ENCODE peak calls at places on chromosomes 7 and 10, in five cellular contexts. E is NCI-H1092, K is NCI-H1105, C is GM04503, V is heart left ventricle. G is an unnamed sample.
A peak's percentile ranks its signal among the peaks of the same experiment; 100 is the strongest.

GRCh38 chr10:12985347-12985746 is 16.2 kb downstream of the CCDC3 start:
- DNase-seq in E (no peak), V (no peak), C (no peak), K (no peak), G (no peak)

GRCh38 chr10:103193820-103194529 is 903 bp upstream of the NT5C2 start:
- DNase-seq in E (no peak), K (no peak), C (no peak), V (no peak), G (no peak)

GRCh38 chr7:116511552-116512523 is 12.3 kb downstream of the CAV2 start:
- DNase-seq in V (no peak), E (no peak), C (no peak), K (no peak), G (no peak)

GRCh38 chr10:35946556-35946955 is 304.5 kb upstream of the FZD8 start:
- DNase-seq in E (no peak), V (no peak), C (no peak), K (no peak), G (no peak)

GRCh38 chr10:86169506-86170254 is 196.9 kb downstream of the GRID1 start:
- DNase-seq in C (no peak), K (no peak), V (no peak), E (no peak), G (no peak)

GRCh38 chr10:131674130-131674529 is 226.7 kb upstream of the PPP2R2D start:
- DNase-seq in K (no peak), C (no peak), E (no peak), V (no peak), G (no peak)

GRCh38 chr7:55063633-55064032 is 44.8 kb downstream of the EGFR start:
- DNase-seq in K (no peak), E (no peak), V (no peak), C (no peak), G (no peak)

GRCh38 chr10:6597478-6597877 is 17.4 kb upstream of the PRKCQ start:
- DNase-seq in V (no peak), E (no peak), K (no peak), C (no peak), G (no peak)

GRCh38 chr10:116274141-116274861 is 1.3 kb upstream of the GFRA1 start:
- DNase-seq in K (peak; percentile 20), E (peak; percentile 4), C (no peak), V (no peak), G (no peak)

GRCh38 chr10:102274062-102274461 is 28.7 kb downstream of the GBF1 start:
- DNase-seq in C (no peak), V (no peak), K (no peak), E (no peak), G (no peak)

GRCh38 chr7:158343936-158344455 is 243.6 kb downstream of the PTPRN2 start:
- DNase-seq in C (no peak), E (no peak), K (no peak), V (no peak), G (no peak)

GRCh38 chr10:95542330-95542729 is 18.8 kb downstream of the SORBS1 start:
- DNase-seq in C (no peak), K (peak; percentile 33), V (no peak), E (no peak), G (peak; percentile 1)

GRCh38 chr10:79259834-79260233 is 87.4 kb upstream of the PPIF start:
- DNase-seq in C (no peak), E (no peak), K (no peak), V (no peak), G (no peak)

GRCh38 chr7:2093214-2093840 is 139.4 kb downstream of the MAD1L1 start:
- DNase-seq in K (no peak), V (no peak), C (no peak), E (no peak), G (no peak)

GRCh38 chr7:88546808-88547207 is 212.7 kb upstream of the ZNF804B start:
- DNase-seq in E (no peak), V (no peak), C (no peak), K (no peak), G (no peak)

GRCh38 chr10:46106410-46107255 is 60.6 kb upstream of the MSMB start:
- DNase-seq in C (no peak), V (peak; percentile 84), K (no peak), E (peak; percentile 34), G (no peak)

GRCh38 chr10:99467236-99467999 is 37.0 kb upstream of the GOT1 start:
- DNase-seq in V (no peak), E (no peak), K (no peak), C (no peak), G (no peak)

GRCh38 chr10:9289811-9290210 is 1235.3 kb downstream of the GATA3 start:
- DNase-seq in K (no peak), E (no peak), C (no peak), V (no peak), G (no peak)

GRCh38 chr10:93921338-93921737 is 27.6 kb downstream of the SLC35G1 start:
- DNase-seq in C (no peak), K (no peak), V (no peak), E (no peak), G (no peak)

GRCh38 chr7:139950881-139951525 is 111.7 kb downstream of the PARP12 start:
- DNase-seq in C (no peak), K (no peak), E (no peak), V (no peak), G (no peak)

GRCh38 chr10:89475567-89475966 is 59.8 kb downstream of the SLC16A12 start:
- DNase-seq in E (no peak), V (no peak), C (no peak), K (no peak), G (no peak)

GRCh38 chr10:96448558-96448957 is 65.2 kb downstream of the TLL2 start:
- DNase-seq in K (no peak), V (no peak), E (no peak), C (no peak), G (no peak)

GRCh38 chr7:40566879-40567278 is 432.1 kb downstream of the SUGCT start:
- DNase-seq in C (no peak), K (no peak), E (no peak), V (no peak), G (no peak)

GRCh38 chr10:22912763-22913389 is 15.0 kb upstream of the ARMC3 start:
- DNase-seq in K (no peak), E (no peak), V (no peak), C (no peak), G (no peak)

GRCh38 chr7:21192662-21193061 is 235.2 kb upstream of the SP4 start:
- DNase-seq in K (no peak), E (no peak), V (no peak), C (no peak), G (no peak)

GRCh38 chr7:28497026-28497425 is 84.7 kb downstream of the CREB5 start:
- DNase-seq in C (no peak), E (no peak), V (no peak), K (no peak), G (no peak)

GRCh38 chr7:36946401-36946739 is 222.1 kb upstream of the AOAH start:
- DNase-seq in E (no peak), V (no peak), K (no peak), C (no peak), G (peak; percentile 61)

GRCh38 chr7:34133356-34133982 is 228.1 kb downstream of the BMPER start:
- DNase-seq in V (no peak), K (no peak), C (peak; percentile 96), E (no peak), G (no peak)

GRCh38 chr7:74203157-74203556 is 6.6 kb upstream of the LAT2 start:
- DNase-seq in K (no peak), V (no peak), E (no peak), C (peak; percentile 27), G (no peak)

GRCh38 chr10:108911814-108912541 is 1011.3 kb downstream of the XPNPEP1 start:
- DNase-seq in C (no peak), K (peak; percentile 30), E (no peak), V (peak; percentile 65), G (no peak)

GRCh38 chr7:134730359-134730758 is 49.1 kb upstream of the CALD1 start:
- DNase-seq in C (peak; percentile 68), V (no peak), E (no peak), K (no peak), G (no peak)

GRCh38 chr7:144641389-144642044 is 194.3 kb downstream of the TPK1 start:
- DNase-seq in K (no peak), E (no peak), C (no peak), V (no peak), G (no peak)

GRCh38 chr7:157004050-157004838 is 6.2 kb downstream of the MNX1 start:
- DNase-seq in C (no peak), V (no peak), E (no peak), K (no peak), G (no peak)

GRCh38 chr7:88278881-88279280 is 27.8 kb downstream of the STEAP4 start:
- DNase-seq in V (no peak), C (no peak), K (no peak), E (no peak), G (no peak)